ENCODE peak calls at places on chromosomes 6 and 20, in seven cellular contexts. One of them, this sample, is unnamed.

GRCh38 chr6:168451805-168452204 is 10.8 kb downstream of the SMOC2 start:
- DNase-seq in GM12878: no peak
- DNase-seq in K562: no peak
- DNase-seq in HCT116: no peak
- DNase-seq in SK-N-SH: peak
- DNase-seq in HepG2: no peak
- DNase-seq in H1: peak
- DNase-seq in this sample: no peak

GRCh38 chr6:162680367-162680766 is 47.2 kb downstream of the PRKN start:
- DNase-seq in GM12878: no peak
- DNase-seq in K562: no peak
- DNase-seq in HCT116: no peak
- DNase-seq in SK-N-SH: peak
- DNase-seq in HepG2: no peak
- DNase-seq in H1: no peak
- DNase-seq in this sample: no peak

GRCh38 chr6:113219783-113220182 is 637.4 kb upstream of the MARCKS start:
- DNase-seq in GM12878: no peak
- DNase-seq in K562: no peak
- DNase-seq in HCT116: no peak
- DNase-seq in SK-N-SH: no peak
- DNase-seq in HepG2: no peak
- DNase-seq in H1: no peak
- DNase-seq in this sample: no peak

GRCh38 chr20:45060341-45060740 is 40.6 kb downstream of the KCNS1 start:
- DNase-seq in GM12878: no peak
- DNase-seq in K562: no peak
- DNase-seq in HCT116: no peak
- DNase-seq in SK-N-SH: no peak
- DNase-seq in HepG2: no peak
- DNase-seq in H1: no peak
- DNase-seq in this sample: no peak

GRCh38 chr6:13261464-13261994 is 66.8 kb downstream of the TBC1D7 start:
- DNase-seq in GM12878: peak
- DNase-seq in K562: no peak
- DNase-seq in HCT116: no peak
- DNase-seq in SK-N-SH: no peak
- DNase-seq in HepG2: no peak
- DNase-seq in H1: no peak
- DNase-seq in this sample: no peak

GRCh38 chr20:16707674-16708073 is 22.2 kb upstream of the SNRPB2 start:
- DNase-seq in GM12878: no peak
- DNase-seq in K562: no peak
- DNase-seq in HCT116: no peak
- DNase-seq in SK-N-SH: no peak
- DNase-seq in HepG2: no peak
- DNase-seq in H1: no peak
- DNase-seq in this sample: no peak

GRCh38 chr6:132496519-132497180 is 16.3 kb downstream of the STX7 start:
- DNase-seq in GM12878: no peak
- DNase-seq in K562: no peak
- DNase-seq in HCT116: no peak
- DNase-seq in SK-N-SH: no peak
- DNase-seq in HepG2: no peak
- DNase-seq in H1: no peak
- DNase-seq in this sample: no peak

GRCh38 chr6:149235130-149235561 is 82.4 kb upstream of the TAB2 start:
- DNase-seq in GM12878: peak
- DNase-seq in K562: peak
- DNase-seq in HCT116: peak
- DNase-seq in SK-N-SH: no peak
- DNase-seq in HepG2: peak
- DNase-seq in H1: no peak
- DNase-seq in this sample: no peak

GRCh38 chr20:57680934-57681914 is 28.6 kb downstream of the PMEPA1 start:
- DNase-seq in GM12878: peak
- DNase-seq in K562: no peak
- DNase-seq in HCT116: no peak
- DNase-seq in SK-N-SH: no peak
- DNase-seq in HepG2: no peak
- DNase-seq in H1: no peak
- DNase-seq in this sample: no peak

GRCh38 chr6:121837545-121838229 is 402.2 kb downstream of the GJA1 start:
- DNase-seq in GM12878: no peak
- DNase-seq in K562: no peak
- DNase-seq in HCT116: no peak
- DNase-seq in SK-N-SH: no peak
- DNase-seq in HepG2: no peak
- DNase-seq in H1: no peak
- DNase-seq in this sample: no peak

GRCh38 chr6:74931567-74931966 is 274.3 kb downstream of the COL12A1 start:
- DNase-seq in GM12878: no peak
- DNase-seq in K562: no peak
- DNase-seq in HCT116: no peak
- DNase-seq in SK-N-SH: no peak
- DNase-seq in HepG2: no peak
- DNase-seq in H1: no peak
- DNase-seq in this sample: no peak

GRCh38 chr20:32234135-32234808 is 26.6 kb downstream of the POFUT1 start:
- DNase-seq in GM12878: no peak
- DNase-seq in K562: no peak
- DNase-seq in HCT116: no peak
- DNase-seq in SK-N-SH: no peak
- DNase-seq in HepG2: no peak
- DNase-seq in H1: no peak
- DNase-seq in this sample: no peak

GRCh38 chr6:37137201-37137880 is 32.6 kb upstream of the PIM1 start:
- DNase-seq in GM12878: no peak
- DNase-seq in K562: no peak
- DNase-seq in HCT116: peak
- DNase-seq in SK-N-SH: peak
- DNase-seq in HepG2: peak
- DNase-seq in H1: peak
- DNase-seq in this sample: no peak

GRCh38 chr6:122733259-122733658 is 46.3 kb upstream of the FABP7 start:
- DNase-seq in GM12878: no peak
- DNase-seq in K562: no peak
- DNase-seq in HCT116: no peak
- DNase-seq in SK-N-SH: no peak
- DNase-seq in HepG2: no peak
- DNase-seq in H1: no peak
- DNase-seq in this sample: no peak

GRCh38 chr20:31819083-31819784 is at the start of gene MYLK2:
- DNase-seq in GM12878: no peak
- DNase-seq in K562: no peak
- DNase-seq in HCT116: no peak
- DNase-seq in SK-N-SH: no peak
- DNase-seq in HepG2: no peak
- DNase-seq in H1: no peak
- DNase-seq in this sample: no peak

GRCh38 chr6:33577106-33577535 is 3.0 kb downstream of the BAK1 start:
- DNase-seq in GM12878: no peak
- DNase-seq in K562: no peak
- DNase-seq in HCT116: no peak
- DNase-seq in SK-N-SH: no peak
- DNase-seq in HepG2: no peak
- DNase-seq in H1: no peak
- DNase-seq in this sample: no peak

GRCh38 chr6:91720323-91720722 is 1133.5 kb upstream of the MAP3K7 start:
- DNase-seq in GM12878: no peak
- DNase-seq in K562: no peak
- DNase-seq in HCT116: no peak
- DNase-seq in SK-N-SH: no peak
- DNase-seq in HepG2: no peak
- DNase-seq in H1: no peak
- DNase-seq in this sample: no peak

GRCh38 chr20:24766143-24766527 is 182.9 kb upstream of the CST7 start:
- DNase-seq in GM12878: no peak
- DNase-seq in K562: no peak
- DNase-seq in HCT116: no peak
- DNase-seq in SK-N-SH: no peak
- DNase-seq in HepG2: no peak
- DNase-seq in H1: no peak
- DNase-seq in this sample: no peak

GRCh38 chr20:4161447-4162251 is 146.3 kb upstream of the RNF24 start:
- DNase-seq in GM12878: peak
- DNase-seq in K562: no peak
- DNase-seq in HCT116: no peak
- DNase-seq in SK-N-SH: no peak
- DNase-seq in HepG2: peak
- DNase-seq in H1: no peak
- DNase-seq in this sample: no peak

GRCh38 chr6:111265842-111266241 is 178.5 kb downstream of the SLC16A10 start:
- DNase-seq in GM12878: no peak
- DNase-seq in K562: peak
- DNase-seq in HCT116: no peak
- DNase-seq in SK-N-SH: no peak
- DNase-seq in HepG2: no peak
- DNase-seq in H1: no peak
- DNase-seq in this sample: no peak

GRCh38 chr6:8905647-8906231 is 470.4 kb upstream of the SLC35B3 start:
- DNase-seq in GM12878: no peak
- DNase-seq in K562: no peak
- DNase-seq in HCT116: no peak
- DNase-seq in SK-N-SH: no peak
- DNase-seq in HepG2: no peak
- DNase-seq in H1: no peak
- DNase-seq in this sample: no peak

GRCh38 chr6:33967966-33968724 is 164.3 kb upstream of the MLN start:
- DNase-seq in GM12878: no peak
- DNase-seq in K562: peak
- DNase-seq in HCT116: peak
- DNase-seq in SK-N-SH: peak
- DNase-seq in HepG2: peak
- DNase-seq in H1: no peak
- DNase-seq in this sample: peak

DNA sequence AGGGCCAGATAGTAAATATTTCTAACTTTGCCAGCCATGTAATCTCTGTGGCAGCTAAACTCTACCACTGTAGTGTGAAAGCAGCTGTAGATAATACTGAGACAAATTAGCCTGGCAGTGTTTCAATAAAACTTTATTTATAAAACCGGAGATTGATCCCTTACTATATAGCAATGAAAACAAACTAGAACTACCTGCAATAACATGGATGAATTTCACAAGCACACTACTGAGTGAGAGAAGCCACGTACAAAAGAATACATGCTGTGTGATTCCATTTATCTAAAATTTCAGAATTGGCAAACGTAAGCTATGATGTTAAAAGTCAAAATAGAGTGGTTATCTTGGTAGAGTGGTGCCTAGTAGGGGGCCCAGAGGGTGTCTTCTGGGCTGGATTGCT is 198.7 kb upstream of the SGK1 start:
- DNase-seq in GM12878: no peak
- DNase-seq in K562: no peak
- DNase-seq in HCT116: no peak
- DNase-seq in SK-N-SH: no peak
- DNase-seq in HepG2: no peak
- DNase-seq in H1: no peak
- DNase-seq in this sample: no peak
- TF ChIP-seq JUND in GM12878: no peak
- TF ChIP-seq JUND in K562: no peak
- TF ChIP-seq JUND in HCT116: no peak
- TF ChIP-seq JUND in SK-N-SH: no peak
- TF ChIP-seq JUND in HepG2: no peak
- TF ChIP-seq JUND in H1: no peak
- TF ChIP-seq JUND in this sample: no peak

DNA sequence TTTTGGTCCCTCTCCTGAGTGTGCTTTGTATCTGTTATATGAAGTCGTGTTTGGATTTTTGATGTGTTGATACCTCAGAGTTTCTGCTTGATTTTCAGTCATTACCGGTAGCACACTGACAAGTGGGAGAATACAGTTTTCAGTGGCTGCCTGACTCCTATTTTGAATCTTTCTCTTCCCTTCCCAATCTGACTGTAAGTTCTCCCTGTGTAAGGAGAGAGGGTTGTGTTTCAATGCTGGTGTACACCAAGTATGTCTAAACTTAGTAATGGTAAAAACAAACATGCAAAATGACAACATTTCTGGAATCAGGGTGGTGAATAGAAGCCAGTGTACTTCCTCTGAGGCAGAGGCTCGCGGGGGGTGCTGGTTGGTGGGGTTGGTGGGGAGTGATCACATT is 103.4 kb downstream of the HIVEP1 start:
- DNase-seq in GM12878: no peak
- DNase-seq in K562: no peak
- DNase-seq in HCT116: no peak
- DNase-seq in SK-N-SH: no peak
- DNase-seq in HepG2: no peak
- DNase-seq in H1: no peak
- DNase-seq in this sample: no peak
- TF ChIP-seq JUND in GM12878: no peak
- TF ChIP-seq JUND in K562: no peak
- TF ChIP-seq JUND in HCT116: no peak
- TF ChIP-seq JUND in SK-N-SH: no peak
- TF ChIP-seq JUND in HepG2: no peak
- TF ChIP-seq JUND in H1: no peak
- TF ChIP-seq JUND in this sample: no peak

DNA sequence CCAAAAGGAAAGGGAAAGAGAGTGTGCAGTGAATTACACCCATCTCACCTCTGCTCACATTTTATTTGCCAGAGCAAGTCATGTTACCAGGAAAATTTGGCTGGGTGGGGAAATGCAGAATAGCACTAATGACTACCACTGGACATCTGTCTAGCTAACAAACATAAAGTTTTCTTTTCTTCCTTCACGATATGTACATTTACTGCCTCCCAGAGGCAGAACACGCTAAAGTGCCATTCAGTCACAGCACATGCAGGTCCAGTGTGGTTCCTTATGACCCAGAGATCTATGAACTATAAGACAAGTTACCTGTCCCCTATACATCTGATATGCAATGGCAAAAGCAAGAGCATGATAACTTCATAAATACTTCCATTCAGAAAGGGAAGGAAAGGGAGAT is 194.1 kb downstream of the OGFRL1 start:
- DNase-seq in GM12878: no peak
- DNase-seq in K562: no peak
- DNase-seq in HCT116: no peak
- DNase-seq in SK-N-SH: no peak
- DNase-seq in HepG2: no peak
- DNase-seq in H1: no peak
- DNase-seq in this sample: peak
- TF ChIP-seq JUND in GM12878: no peak
- TF ChIP-seq JUND in K562: no peak
- TF ChIP-seq JUND in HCT116: no peak
- TF ChIP-seq JUND in SK-N-SH: no peak
- TF ChIP-seq JUND in HepG2: no peak
- TF ChIP-seq JUND in H1: no peak
- TF ChIP-seq JUND in this sample: no peak

DNA sequence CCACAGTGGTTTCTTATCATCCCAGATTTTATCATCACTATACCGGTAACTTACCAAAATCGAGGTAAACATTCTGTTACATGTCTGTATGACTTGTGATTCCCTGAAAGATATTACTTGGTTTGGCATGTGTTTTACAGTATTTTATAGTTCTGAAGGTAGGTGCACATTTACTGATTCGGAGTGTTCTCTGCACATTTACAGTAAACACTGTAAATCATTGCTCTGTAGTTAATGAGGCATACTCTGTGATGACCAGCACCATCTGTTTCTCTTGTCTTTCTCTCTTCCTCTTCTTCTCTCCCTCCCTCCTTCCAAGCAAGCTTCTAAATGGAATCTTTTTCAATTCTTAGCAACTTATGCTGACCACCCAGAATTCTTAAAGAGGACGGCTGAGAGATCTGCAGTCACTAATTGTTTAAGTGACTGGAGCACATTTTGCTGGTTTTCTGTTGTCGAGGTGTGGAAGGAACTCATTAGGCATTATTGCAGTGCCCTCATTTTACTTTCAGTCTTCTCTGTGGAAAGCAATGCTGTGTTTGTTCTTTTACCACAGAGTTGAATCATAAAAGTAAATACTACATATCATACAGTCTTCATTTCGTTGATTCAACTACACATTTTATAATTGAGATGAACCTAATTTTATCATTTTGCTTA is 126.5 kb downstream of the UTRN start:
- DNase-seq in GM12878: no peak
- DNase-seq in K562: no peak
- DNase-seq in HCT116: no peak
- DNase-seq in SK-N-SH: no peak
- DNase-seq in HepG2: no peak
- DNase-seq in H1: no peak
- DNase-seq in this sample: no peak
- TF ChIP-seq JUND in GM12878: no peak
- TF ChIP-seq JUND in K562: no peak
- TF ChIP-seq JUND in HCT116: no peak
- TF ChIP-seq JUND in SK-N-SH: no peak
- TF ChIP-seq JUND in HepG2: no peak
- TF ChIP-seq JUND in H1: no peak
- TF ChIP-seq JUND in this sample: no peak